ENCODE peak calls at places on chromosomes 3 and 15, in six cellular contexts. G is GM12891, K is HepG2, F is GM12878, P is H1, Q is K562. C is an unnamed sample.

GRCh38 chr3:189278211-189278610 is 106.4 kb downstream of the TPRG1 start:
- DNase-seq in Q (no peak), G (no peak), K (no peak), P (no peak), F (no peak), C (no peak)

GRCh38 chr3:167066977-167067843 is 312.9 kb downstream of the ZBBX start:
- DNase-seq in G (no peak), Q (no peak), K (no peak), F (no peak), P (no peak), C (no peak)

GRCh38 chr3:48617559-48617958 is 4.0 kb downstream of the TMEM89 start:
- DNase-seq in F (no peak), P (no peak), G (no peak), Q (no peak), K (no peak), C (no peak)

GRCh38 chr15:43749690-43750345 is 3.6 kb downstream of the PDIA3 start:
- DNase-seq in P (no peak), K (no peak), F (peak), Q (no peak), G (no peak), C (no peak)

GRCh38 chr3:53921296-53921695 is 29.6 kb upstream of the SELENOK start:
- DNase-seq in G (peak), P (no peak), Q (no peak), K (peak), F (no peak), C (no peak)

GRCh38 chr3:76673171-76673570 is 366.7 kb upstream of the ROBO2 start:
- DNase-seq in Q (no peak), G (no peak), F (no peak), K (no peak), P (no peak), C (no peak)

GRCh38 chr3:67018105-67018788 is 20.1 kb downstream of the KBTBD8 start:
- DNase-seq in G (no peak), Q (peak), P (no peak), F (no peak), K (no peak), C (no peak)

GRCh38 chr3:195081242-195081963 is 189.6 kb downstream of the XXYLT1 start:
- DNase-seq in G (no peak), Q (no peak), K (no peak), F (no peak), P (no peak), C (no peak)

GRCh38 chr15:66864086-66864830 is 162.2 kb downstream of the SMAD6 start:
- DNase-seq in F (no peak), G (no peak), Q (no peak), P (no peak), K (no peak), C (no peak)

GRCh38 chr15:66862878-66863335 is 160.9 kb downstream of the SMAD6 start:
- DNase-seq in Q (peak), F (peak), P (peak), K (peak), G (peak), C (peak)

GRCh38 chr15:66864871-66865281 is 162.8 kb downstream of the SMAD6 start:
- DNase-seq in K (no peak), G (no peak), F (no peak), P (no peak), Q (no peak), C (no peak)

GRCh38 chr15:66862111-66862815 is 160.2 kb downstream of the SMAD6 start:
- DNase-seq in K (no peak), F (no peak), P (no peak), Q (no peak), G (no peak), C (no peak)

GRCh38 chr15:66863382-66864085 is 161.5 kb downstream of the SMAD6 start:
- DNase-seq in K (no peak), G (no peak), Q (no peak), P (no peak), F (no peak), C (no peak)
- TF ChIP-seq TAF1 in K (no peak), G (no peak), Q (no peak), P (no peak), F (no peak), C (no peak)

GRCh38 chr3:14566812-14567211 is 26.7 kb upstream of the GRIP2 start:
- DNase-seq in F (no peak), P (no peak), G (no peak), K (no peak), Q (no peak), C (no peak)
- TF ChIP-seq POLR2A in F (no peak), P (no peak), G (no peak), K (no peak), Q (no peak), C (no peak)

GRCh38 chr3:123499316-123499715 is 50.4 kb upstream of the ADCY5 start:
- DNase-seq in Q (no peak), F (no peak), G (no peak), K (no peak), P (no peak), C (no peak)
- TF ChIP-seq TAF1 in Q (no peak), F (no peak), G (no peak), K (no peak), P (no peak), C (no peak)

GRCh38 chr15:67865331-67865730 is 25.5 kb upstream of the RNU6-1 start:
- DNase-seq in F (no peak), P (no peak), G (no peak), Q (no peak), K (no peak), C (no peak)
- TF ChIP-seq POLR2A in F (no peak), P (no peak), G (no peak), Q (no peak), K (no peak), C (no peak)

DNA sequence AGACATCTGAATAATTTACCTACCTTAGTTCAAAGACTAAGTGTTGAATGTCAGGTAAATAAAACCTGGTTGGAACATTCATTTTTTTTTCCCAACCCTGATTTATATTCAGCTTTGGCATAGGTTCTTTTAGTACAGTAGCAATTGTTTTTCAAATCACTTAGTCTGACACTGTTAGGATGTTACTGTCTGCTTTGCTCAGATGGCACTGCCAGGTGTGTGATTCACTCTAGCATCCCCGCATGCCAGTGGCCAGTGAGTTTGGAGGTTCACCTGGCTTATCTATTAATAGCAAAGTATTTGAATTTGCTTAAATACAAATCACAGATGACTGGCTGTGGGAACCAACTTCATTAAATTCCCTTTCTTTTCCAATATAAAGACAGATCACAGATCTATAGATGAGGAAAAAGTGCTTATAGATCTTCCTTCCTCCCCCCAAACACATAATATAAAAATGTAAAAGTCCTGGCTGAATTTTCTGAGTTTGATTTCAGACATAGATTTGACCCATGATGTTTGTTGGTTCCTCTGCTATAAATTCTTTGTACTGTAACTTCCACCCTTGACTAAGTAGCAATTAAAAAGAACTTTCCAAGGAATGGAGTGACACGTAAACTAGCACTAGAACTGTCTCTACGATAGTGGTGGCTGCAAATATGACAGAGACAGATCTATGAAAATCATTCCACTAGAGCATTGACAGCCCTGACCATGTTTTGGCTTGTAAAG is 3.9 kb downstream of the THBS1 start:
- DNase-seq in G (no peak), F (no peak), P (no peak), K (no peak), Q (no peak), C (no peak)
- TF ChIP-seq TAF1 in G (no peak), F (no peak), P (no peak), K (no peak), Q (no peak), C (no peak)

GRCh38 chr15:49423021-49423420 is at the start of gene FGF7:
- DNase-seq in G (no peak), P (no peak), F (no peak), Q (no peak), K (peak), C (no peak)

GRCh38 chr15:49424954-49425353 is 1.9 kb downstream of the FGF7 start:
- DNase-seq in Q (no peak), G (no peak), P (no peak), K (no peak), F (no peak), C (no peak)

GRCh38 chr15:49423906-49424520 is 971 bp downstream of the FGF7 start:
- DNase-seq in Q (no peak), K (no peak), G (no peak), P (no peak), F (no peak), C (no peak)

GRCh38 chr15:49418811-49419210 is 4.2 kb upstream of the FGF7 start:
- DNase-seq in F (no peak), Q (no peak), K (no peak), P (no peak), G (no peak), C (no peak)

DNA sequence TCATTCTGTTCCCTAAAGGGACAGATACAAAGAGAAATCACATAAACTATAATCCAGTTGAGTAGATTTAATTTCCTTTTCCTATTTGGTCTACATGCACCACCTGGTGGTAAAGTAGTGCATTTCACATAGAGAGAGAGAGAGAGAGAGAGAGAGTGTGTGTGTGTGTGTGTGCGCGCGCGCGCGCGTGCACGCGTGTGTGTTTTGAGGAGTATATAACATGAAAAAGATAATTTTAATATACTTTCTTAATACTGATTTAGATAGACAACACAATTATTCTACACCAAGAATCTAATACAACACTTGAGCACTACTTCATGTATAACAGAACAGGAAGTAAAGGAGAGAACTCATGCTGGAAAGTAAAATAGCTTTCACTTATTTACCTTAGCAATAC is 1.1 kb upstream of the FGF7 start:
- DNase-seq in Q (peak), G (no peak), F (peak), K (peak), P (no peak), C (no peak)
- TF ChIP-seq POLR2A in Q (no peak), G (no peak), F (no peak), K (no peak), P (no peak), C (no peak)

C was measured in GM12892.